ENCODE peak calls at places on chromosomes 4 and X, in eight cellular contexts. F, Q, Z, J, N, A, R and I are unnamed samples.

GRCh38 chrX:47687249-47687648 is 28.3 kb upstream of the UXT start:
- DNase-seq in F (no peak), Q (no peak), Z (no peak), J (no peak), N (no peak), A (no peak), R (no peak), I (no peak)

GRCh38 chr4:164926301-164926700 is 49.3 kb downstream of the APELA start:
- DNase-seq in F (no peak), Q (no peak), Z (no peak), J (no peak), N (no peak), A (no peak), R (no peak), I (no peak)

GRCh38 chr4:120155287-120155686 is 88.6 kb upstream of the MAD2L1 start:
- DNase-seq in F (no peak), Q (no peak), Z (no peak), J (no peak), N (no peak), A (no peak), R (no peak), I (no peak)

GRCh38 chr4:175421506-175421905 is 390.6 kb downstream of the GPM6A start:
- DNase-seq in F (no peak), Q (no peak), Z (no peak), J (no peak), N (no peak), A (no peak), R (no peak), I (no peak)

GRCh38 chr4:108635070-108635655 is 14.8 kb downstream of the RPL34 start:
- DNase-seq in F (no peak), Q (no peak), Z (no peak), J (no peak), N (no peak), A (no peak), R (no peak), I (no peak)

GRCh38 chr4:118400362-118400761 is 47.6 kb upstream of the PRSS12 start:
- DNase-seq in F (no peak), Q (no peak), Z (no peak), J (no peak), N (no peak), A (no peak), R (no peak), I (no peak)

GRCh38 chr4:172393220-172393619 is 580.0 kb downstream of the GALNTL6 start:
- DNase-seq in F (no peak), Q (no peak), Z (no peak), J (no peak), N (no peak), A (no peak), R (no peak), I (no peak)

GRCh38 chr4:90071289-90072235 is 55.6 kb upstream of the CCSER1 start:
- DNase-seq in F (no peak), Q (no peak), Z (no peak), J (no peak), N (no peak), A (no peak), R (no peak), I (peak)

GRCh38 chrX:142804085-142804484 is 221.6 kb upstream of the SPANXN4 start:
- DNase-seq in F (no peak), Q (peak), Z (no peak), J (no peak), N (no peak), A (no peak), R (no peak), I (no peak)

GRCh38 chrX:128518508-128518907 is 466.3 kb upstream of the ACTRT1 start:
- DNase-seq in F (no peak), Q (peak), Z (no peak), J (no peak), N (no peak), A (no peak), R (no peak), I (peak)

GRCh38 chr4:6898763-6899162 is 10.9 kb upstream of the TBC1D14 start:
- DNase-seq in F (no peak), Q (no peak), Z (no peak), J (no peak), N (peak), A (no peak), R (no peak), I (no peak)

GRCh38 chr4:95153182-95153581 is 395.4 kb downstream of the BMPR1B start:
- DNase-seq in F (no peak), Q (peak), Z (no peak), J (no peak), N (no peak), A (no peak), R (no peak), I (no peak)

GRCh38 chr4:64014647-64015046 is 394.6 kb downstream of the TECRL start:
- DNase-seq in F (no peak), Q (no peak), Z (no peak), J (no peak), N (no peak), A (no peak), R (no peak), I (no peak)

GRCh38 chr4:107304699-107305286 is 268.7 kb upstream of the DKK2 start:
- DNase-seq in F (no peak), Q (no peak), Z (no peak), J (no peak), N (no peak), A (no peak), R (no peak), I (no peak)

GRCh38 chr4:56728512-56728911 is 47.4 kb upstream of the HOPX start:
- DNase-seq in F (no peak), Q (no peak), Z (no peak), J (no peak), N (no peak), A (peak), R (peak), I (no peak)

GRCh38 chr4:88216395-88216794 is 58.0 kb upstream of the ABCG2 start:
- DNase-seq in F (no peak), Q (no peak), Z (no peak), J (no peak), N (no peak), A (no peak), R (no peak), I (no peak)

GRCh38 chr4:152682143-152682542 is 2.3 kb upstream of the TMEM154 start:
- DNase-seq in F (no peak), Q (no peak), Z (no peak), J (no peak), N (no peak), A (no peak), R (no peak), I (no peak)

GRCh38 chrX:136209016-136209738 is 42.0 kb downstream of the MAP7D3 start:
- DNase-seq in F (no peak), Q (no peak), Z (no peak), J (no peak), N (no peak), A (no peak), R (peak), I (no peak)

GRCh38 chr4:47752214-47752613 is 85.7 kb downstream of the CORIN start:
- DNase-seq in F (no peak), Q (no peak), Z (no peak), J (no peak), N (no peak), A (no peak), R (no peak), I (no peak)